ENCODE peak calls at places on chromosome 19, in nine cellular contexts. P, X, N, K, V, M, S, U and O are unnamed samples.

GRCh38 chr19:8242212-8242821 is 33.1 kb downstream of the CERS4 start:
- DNase-seq in M (no peak), P (no peak), K (no peak), X (no peak), U (no peak), V (no peak), S (no peak), N (no peak), O (no peak)

GRCh38 chr19:39248806-39249205 is at the start of gene IFNL4:
- DNase-seq in U (no peak), X (no peak), V (no peak), N (no peak), M (no peak), P (no peak), S (no peak), K (no peak), O (no peak)

GRCh38 chr19:37362733-37363132 is 8.2 kb upstream of the ZNF527 start:
- DNase-seq in X (peak), P (peak), M (no peak), S (peak), N (no peak), K (peak), U (no peak), V (no peak), O (no peak)

GRCh38 chr19:47729468-47729798 is 15.9 kb upstream of the NOP53 start:
- DNase-seq in U (peak), K (peak), X (no peak), P (peak), S (peak), M (peak), N (peak), V (peak), O (no peak)

GRCh38 chr19:39112338-39112890 is 13.2 kb upstream of the PAK4 start:
- DNase-seq in M (no peak), K (no peak), V (peak), U (no peak), X (no peak), N (no peak), P (no peak), S (no peak), O (no peak)

GRCh38 chr19:57016076-57016475 is 103.7 kb upstream of the USP29 start:
- DNase-seq in S (no peak), V (no peak), M (no peak), U (no peak), N (no peak), P (no peak), K (no peak), X (no peak), O (no peak)

GRCh38 chr19:1745589-1746031 is 7.7 kb upstream of the ONECUT3 start:
- DNase-seq in V (no peak), X (no peak), U (no peak), S (peak), P (no peak), K (peak), M (no peak), N (no peak), O (no peak)

GRCh38 chr19:45092747-45093678 is at the start of gene PPP1R37:
- DNase-seq in V (peak), S (peak), U (peak), N (peak), M (peak), P (peak), K (peak), X (peak), O (peak)

GRCh38 chr19:1566392-1567115 is 1.6 kb downstream of the MEX3D start:
- DNase-seq in M (peak), U (peak), P (peak), N (peak), V (peak), K (peak), S (peak), X (peak), O (peak)

GRCh38 chr19:1199531-1199930 is 6.0 kb upstream of the STK11 start:
- DNase-seq in P (no peak), K (no peak), X (no peak), V (no peak), U (no peak), M (no peak), S (no peak), N (no peak), O (no peak)

GRCh38 chr19:16232127-16232526 is 34.4 kb downstream of the AP1M1 start:
- DNase-seq in X (no peak), K (no peak), V (no peak), M (no peak), P (no peak), U (no peak), N (no peak), S (no peak), O (no peak)

GRCh38 chr19:21158523-21159135 is 16.8 kb downstream of the ZNF431 start:
- DNase-seq in S (no peak), V (no peak), M (peak), N (no peak), P (no peak), U (no peak), K (no peak), X (no peak), O (no peak)

GRCh38 chr19:15897738-15898276 is at the start of gene CYP4F2:
- DNase-seq in S (no peak), K (no peak), M (no peak), V (no peak), U (no peak), X (peak), N (no peak), P (no peak), O (no peak)

GRCh38 chr19:15680923-15681322 is 8.0 kb downstream of the CYP4F12 start:
- DNase-seq in P (no peak), M (no peak), U (no peak), K (no peak), X (no peak), S (no peak), V (no peak), N (no peak), O (no peak)

GRCh38 chr19:55086730-55087541 is 11.3 kb downstream of the EPS8L1 start:
- DNase-seq in S (peak), P (peak), V (peak), U (peak), X (peak), M (peak), N (peak), K (peak), O (peak)

GRCh38 chr19:39558623-39559117 is 18.7 kb upstream of the EID2 start:
- DNase-seq in X (no peak), V (no peak), K (no peak), U (no peak), P (no peak), N (no peak), M (no peak), S (no peak), O (no peak)

GRCh38 chr19:41323430-41324125 is 13.6 kb downstream of the CCDC97 start:
- DNase-seq in X (peak), K (peak), M (peak), N (peak), U (peak), V (peak), P (peak), S (no peak), O (no peak)

GRCh38 chr19:42424712-42425131 is 2.5 kb downstream of the LIPE start:
- DNase-seq in P (no peak), X (peak), V (no peak), S (peak), M (no peak), N (no peak), U (no peak), K (peak), O (no peak)

GRCh38 chr19:41175825-41176734 is 16.9 kb upstream of the CYP2S1 start:
- DNase-seq in M (peak), N (no peak), X (no peak), K (peak), U (peak), P (no peak), V (peak), S (peak), O (peak)

GRCh38 chr19:38023245-38023644 is 116.2 kb downstream of the SIPA1L3 start:
- DNase-seq in U (no peak), K (no peak), X (no peak), N (no peak), S (no peak), M (peak), V (no peak), P (peak), O (no peak)

GRCh38 chr19:7874857-7875393 is 735 bp upstream of the PRR36 start:
- DNase-seq in V (no peak), X (no peak), S (no peak), N (no peak), M (no peak), P (no peak), U (no peak), K (no peak), O (no peak)

GRCh38 chr19:18995804-18996241 is 37.5 kb downstream of the SUGP2 start:
- DNase-seq in M (peak), U (peak), N (no peak), P (peak), K (peak), S (peak), X (peak), V (peak), O (peak)

GRCh38 chr19:16608290-16608704 is 19.7 kb downstream of the MED26 start:
- DNase-seq in M (peak), V (peak), K (no peak), U (no peak), X (no peak), N (peak), P (peak), S (no peak), O (no peak)

GRCh38 chr19:1252221-1252817 is 3.9 kb downstream of the MIDN start:
- DNase-seq in P (peak), M (peak), K (no peak), S (no peak), V (peak), N (peak), X (peak), U (peak), O (peak)

GRCh38 chr19:6971366-6971765 is 49.9 kb downstream of the MBD3L2B start:
- DNase-seq in K (no peak), P (no peak), X (no peak), S (no peak), U (no peak), V (no peak), N (no peak), M (no peak), O (no peak)

GRCh38 chr19:1668339-1669123 is 16.1 kb upstream of the TCF3 start:
- DNase-seq in P (no peak), M (no peak), U (no peak), V (no peak), S (peak), N (peak), K (peak), X (no peak), O (no peak)

GRCh38 chr19:1451916-1452801 is 2.2 kb downstream of the APC2 start:
- DNase-seq in M (no peak), X (peak), N (no peak), S (no peak), P (no peak), U (no peak), K (peak), V (no peak), O (peak)

GRCh38 chr19:18832331-18833140 is 777 bp downstream of the UPF1 start:
- DNase-seq in X (peak), N (no peak), U (peak), P (peak), V (peak), S (peak), M (no peak), K (peak), O (no peak)

GRCh38 chr19:19488041-19488874 is 27.1 kb downstream of the TSSK6 start:
- DNase-seq in U (peak), P (peak), M (no peak), S (no peak), V (peak), K (peak), N (peak), X (peak), O (no peak)

GRCh38 chr19:41696402-41697197 is 8.5 kb upstream of the CEACAM7 start:
- DNase-seq in K (peak), N (no peak), V (no peak), M (no peak), X (no peak), S (no peak), U (no peak), P (peak), O (no peak)

GRCh38 chr19:1236566-1236965 is 1.2 kb downstream of the CBARP start:
- DNase-seq in V (no peak), K (no peak), X (peak), U (no peak), M (no peak), N (no peak), S (peak), P (no peak), O (no peak)

DNA sequence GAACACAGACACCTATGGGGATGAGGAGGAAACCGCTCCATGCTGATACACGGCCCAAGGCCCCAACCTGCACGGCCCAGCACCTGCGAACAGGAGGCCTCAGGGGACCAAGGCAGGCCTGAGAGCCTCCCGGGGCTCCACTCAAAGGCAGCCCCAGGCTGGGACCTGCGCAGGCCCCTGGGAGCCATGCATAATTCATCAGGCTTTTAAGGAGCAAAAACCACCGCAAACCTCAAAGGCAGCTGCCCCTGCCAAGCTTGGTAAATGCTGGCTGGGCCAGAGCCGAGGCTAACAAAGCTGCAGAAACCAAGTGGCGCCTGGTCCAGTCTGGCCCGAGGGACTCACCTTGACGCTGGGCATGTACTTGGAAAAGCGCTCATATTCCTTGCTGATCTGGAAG is 8.0 kb downstream of the DDX39A start:
- DNase-seq in S (no peak), N (no peak), P (no peak), M (no peak), K (no peak), X (no peak), V (no peak), U (no peak), O (no peak)
- H3K27ac ChIP-seq in S (no peak), N (no peak), P (no peak), M (no peak), K (no peak), X (no peak), V (no peak), U (no peak), O (no peak)

GRCh38 chr19:35231956-35232746 is 3.6 kb upstream of the FAM187B start:
- DNase-seq in S (no peak), N (no peak), K (no peak), V (no peak), X (no peak), U (no peak), P (no peak), M (no peak), O (no peak)
- H3K27ac ChIP-seq in S (no peak), N (no peak), K (no peak), V (no peak), X (no peak), U (no peak), P (no peak), M (no peak), O (no peak)

GRCh38 chr19:29978139-29978538 is 36.1 kb downstream of the URI1 start:
- DNase-seq in U (no peak), M (no peak), X (no peak), V (no peak), N (no peak), P (no peak), S (no peak), K (no peak), O (no peak)
- H3K27ac ChIP-seq in U (no peak), M (no peak), X (no peak), V (no peak), N (no peak), P (no peak), S (no peak), K (no peak), O (no peak)

GRCh38 chr19:10005632-10006334 is 4.5 kb downstream of the COL5A3 start:
- DNase-seq in K (no peak), M (no peak), U (no peak), N (no peak), P (no peak), S (no peak), V (no peak), X (no peak), O (no peak)
- H3K27ac ChIP-seq in K (no peak), M (no peak), U (peak), N (no peak), P (no peak), S (no peak), V (no peak), X (no peak), O (peak)

GRCh38 chr19:46659151-46660007 is 1.6 kb downstream of the DACT3 start:
- DNase-seq in P (no peak), M (no peak), N (peak), X (peak), K (peak), V (peak), S (peak), U (peak), O (peak)

GRCh38 chr19:46660008-46660517 is 919 bp downstream of the DACT3 start:
- DNase-seq in K (peak), S (peak), M (no peak), P (no peak), V (no peak), N (no peak), X (peak), U (peak), O (peak)

GRCh38 chr19:46661735-46662592 is 982 bp upstream of the DACT3 start:
- DNase-seq in N (peak), X (peak), S (peak), P (peak), M (peak), U (peak), V (peak), K (peak), O (peak)

GRCh38 chr19:46660601-46661019 is 372 bp downstream of the DACT3 start:
- DNase-seq in N (no peak), U (peak), P (no peak), M (no peak), X (peak), K (no peak), V (no peak), S (no peak), O (peak)

DNA sequence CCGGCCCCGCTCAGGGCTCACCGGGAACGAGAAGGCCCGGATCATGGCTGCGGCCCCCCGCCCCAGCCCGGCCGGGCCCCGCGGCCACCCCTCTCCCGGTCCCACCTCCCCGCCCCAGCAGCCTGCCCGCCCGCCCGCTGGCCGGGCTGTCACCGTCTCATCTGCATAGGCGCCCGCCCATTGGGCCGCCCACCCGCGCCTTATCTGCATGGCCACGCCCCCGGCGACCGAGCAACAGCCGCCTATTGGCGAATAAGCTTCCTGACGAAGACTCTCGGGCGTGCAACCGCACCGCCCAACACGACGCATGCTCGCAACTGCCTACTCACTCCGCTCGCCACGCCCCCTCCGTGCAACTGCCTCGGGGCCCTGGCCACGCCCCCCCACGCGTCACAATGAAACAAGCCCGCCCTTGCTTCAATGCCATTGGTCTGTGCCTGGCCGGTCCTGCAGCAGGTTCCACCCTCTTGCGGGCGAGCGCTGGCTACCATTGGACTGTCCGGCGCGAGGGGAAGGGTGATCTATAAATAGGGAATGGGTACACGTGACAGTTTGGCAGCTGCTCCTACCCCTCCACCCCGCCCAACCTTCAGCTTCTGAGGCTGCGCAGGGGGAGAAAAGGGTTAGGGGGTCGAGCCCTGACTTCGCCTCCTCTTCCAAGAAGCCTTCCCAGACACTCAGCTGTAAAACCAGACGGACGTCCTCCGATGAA is at the start of gene DACT3:
- DNase-seq in M (peak), U (peak), V (peak), X (peak), P (peak), S (peak), K (peak), N (peak), O (peak)
- H3K27ac ChIP-seq in M (peak), U (peak), V (peak), X (peak), P (peak), S (no peak), K (peak), N (peak), O (peak)

DNA sequence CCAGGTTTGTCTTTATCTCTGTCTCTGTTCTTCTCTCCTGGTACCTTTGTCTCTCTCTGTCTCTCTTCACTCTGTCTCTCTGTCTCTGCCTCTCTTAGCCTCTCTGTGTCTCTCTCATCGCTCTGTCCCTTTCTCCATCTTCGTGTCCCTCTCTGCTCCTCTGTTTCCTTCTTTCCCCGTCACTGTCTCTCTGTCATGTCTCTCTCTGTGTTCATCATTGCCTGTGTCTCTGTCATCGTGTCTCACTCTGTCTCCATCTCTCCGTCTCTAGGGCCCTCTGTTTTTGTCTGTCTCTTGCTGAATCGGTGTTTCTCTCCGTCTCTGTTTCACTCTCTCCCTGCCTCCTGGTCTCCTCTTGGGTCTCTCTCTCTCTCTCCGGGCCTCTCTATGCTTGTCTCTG is 2.9 kb upstream of the KCNN4 start:
- DNase-seq in M (no peak), U (no peak), S (no peak), X (no peak), K (no peak), P (no peak), N (no peak), V (no peak), O (no peak)
- H3K27ac ChIP-seq in M (no peak), U (no peak), S (no peak), X (no peak), K (no peak), P (no peak), N (no peak), V (no peak), O (no peak)

GRCh38 chr19:48925240-48925843 is 8.2 kb upstream of the DHDH start:
- DNase-seq in X (no peak), P (no peak), U (no peak), S (no peak), K (no peak), N (no peak), M (peak), V (no peak), O (no peak)
- H3K27ac ChIP-seq in X (peak), P (no peak), U (no peak), S (no peak), K (no peak), N (no peak), M (no peak), V (no peak), O (no peak)

GRCh38 chr19:5625641-5626040 is 2.8 kb downstream of the SAFB start:
- DNase-seq in N (no peak), M (no peak), K (no peak), V (no peak), P (no peak), S (no peak), U (no peak), X (no peak), O (no peak)
- H3K27ac ChIP-seq in N (peak), M (no peak), K (no peak), V (no peak), P (no peak), S (no peak), U (peak), X (no peak), O (no peak)